ENCODE peak calls at places on chromosome 13, in five cellular contexts. C, B, O, P and N are unnamed samples.

GRCh38 chr13:50691176-50691681 is 152.3 kb downstream of the DLEU7 start:
- DNase-seq in O (no peak), P (no peak), C (no peak), B (no peak), N (no peak)

GRCh38 chr13:109521719-109522118 is 264.7 kb downstream of the IRS2 start:
- DNase-seq in C (no peak), B (no peak), P (no peak), O (no peak), N (no peak)

GRCh38 chr13:67736646-67737420 is 506.7 kb upstream of the PCDH9 start:
- DNase-seq in P (no peak), B (no peak), C (peak; percentile 72), O (peak; percentile 78), N (peak; percentile 0)

GRCh38 chr13:74133657-74134201 is 475 bp downstream of the KLF12 start:
- DNase-seq in B (peak; percentile 93), O (peak; percentile 87), C (peak; percentile 54), P (peak; percentile 94), N (peak; percentile 75)

GRCh38 chr13:30526612-30527217 is 61.0 kb upstream of the HMGB1 start:
- DNase-seq in B (peak; percentile 46), O (no peak), C (no peak), P (no peak), N (no peak)

GRCh38 chr13:29454931-29455481 is 140.5 kb downstream of the SLC7A1 start:
- DNase-seq in O (peak; percentile 58), P (no peak), C (peak; percentile 25), B (peak; percentile 37), N (peak; percentile 4)

GRCh38 chr13:26983533-26984315 is 187.9 kb downstream of the USP12 start:
- DNase-seq in P (peak; percentile 64), B (peak; percentile 45), C (no peak), O (no peak), N (no peak)

GRCh38 chr13:31073859-31074718 is 87.6 kb downstream of the HSPH1 start:
- DNase-seq in C (no peak), B (peak; percentile 52), O (no peak), P (no peak), N (no peak)

GRCh38 chr13:44523176-44524017 is 52.7 kb downstream of the TSC22D1 start:
- DNase-seq in C (no peak), B (peak; percentile 71), O (no peak), P (no peak), N (peak; percentile 13)